ENCODE peak calls at places on chromosomes 7 and 10, in eight cellular contexts. V, I, R, G, H, P, K and D are unnamed samples.
A peak's percentile ranks its signal among the peaks of the same experiment; 100 is the strongest.

GRCh38 chr7:80643336-80643925 is 5.0 kb downstream of the CD36 start:
- DNase-seq in V (no peak), I (no peak), R (no peak), G (no peak), H (no peak), P (no peak), K (no peak), D (no peak)

GRCh38 chr10:61447127-61447526 is 6.1 kb downstream of the TMEM26 start:
- DNase-seq in V (no peak), I (no peak), R (no peak), G (no peak), H (peak; percentile 3), P (no peak), K (no peak), D (no peak)

GRCh38 chr10:16626697-16627096 is 105.0 kb upstream of the C1QL3 start:
- DNase-seq in V (no peak), I (peak; percentile 17), R (no peak), G (no peak), H (no peak), P (no peak), K (no peak), D (no peak)

GRCh38 chr7:149765399-149766121 is 7.8 kb downstream of the ZNF467 start:
- DNase-seq in V (no peak), I (peak; percentile 61), R (no peak), G (no peak), H (no peak), P (no peak), K (no peak), D (no peak)

GRCh38 chr7:75892634-75893272 is 13.9 kb downstream of the RHBDD2 start:
- DNase-seq in V (no peak), I (no peak), R (no peak), G (no peak), H (no peak), P (no peak), K (no peak), D (no peak)

GRCh38 chr10:120085386-120085785 is 192.9 kb downstream of the SEC23IP start:
- DNase-seq in V (peak; percentile 58), I (no peak), R (no peak), G (no peak), H (peak; percentile 76), P (no peak), K (no peak), D (no peak)

GRCh38 chr7:20624666-20625385 is 9.4 kb downstream of the ABCB5 start:
- DNase-seq in V (no peak), I (no peak), R (no peak), G (no peak), H (no peak), P (no peak), K (no peak), D (no peak)

GRCh38 chr7:51118628-51119027 is 198.0 kb downstream of the COBL start:
- DNase-seq in V (no peak), I (no peak), R (no peak), G (no peak), H (no peak), P (no peak), K (no peak), D (no peak)

GRCh38 chr10:101044117-101044516 is 13.1 kb downstream of the SFXN3 start:
- DNase-seq in V (no peak), I (no peak), R (no peak), G (no peak), H (no peak), P (no peak), K (no peak), D (no peak)

GRCh38 chr7:158176561-158177173 is 411.0 kb downstream of the PTPRN2 start:
- DNase-seq in V (no peak), I (no peak), R (no peak), G (no peak), H (no peak), P (no peak), K (no peak), D (no peak)

GRCh38 chr10:86182150-86182549 is 184.4 kb downstream of the GRID1 start:
- DNase-seq in V (peak; percentile 49), I (peak; percentile 22), R (no peak), G (no peak), H (no peak), P (no peak), K (no peak), D (no peak)